ENCODE peak calls at places on chromosome 11, in ten cellular contexts. N, Y, I, Q, W, T, S, G, O and L are unnamed samples.

GRCh38 chr11:30855383-30856006 is 269.3 kb upstream of the MPPED2 start:
- DNase-seq in Y (peak; percentile 2), S (peak; percentile 50), O (no peak), T (peak; percentile 3), N (no peak), W (peak; percentile 46), G (no peak), Q (no peak), I (peak; percentile 1), L (no peak)

GRCh38 chr11:16356057-16356750 is at the start of gene SOX6:
- DNase-seq in T (no peak), I (no peak), G (no peak), N (peak; percentile 11), O (peak; percentile 27), S (no peak), Q (no peak), Y (no peak), W (peak; percentile 18), L (no peak)

GRCh38 chr11:19984048-19984742 is 176.1 kb downstream of the DBX1 start:
- DNase-seq in G (no peak), W (no peak), O (no peak), I (no peak), N (no peak), S (no peak), Q (no peak), Y (no peak), T (no peak), L (no peak)

GRCh38 chr11:66835762-66836405 is 7.4 kb upstream of the RCE1 start:
- DNase-seq in T (no peak), Q (no peak), N (no peak), S (peak; percentile 72), W (peak; percentile 85), I (no peak), G (no peak), O (no peak), Y (peak; percentile 80), L (no peak)

GRCh38 chr11:66978229-66978628 is 3.1 kb downstream of the C11orf86 start:
- DNase-seq in W (no peak), O (no peak), G (no peak), T (no peak), Y (no peak), I (no peak), N (no peak), S (no peak), Q (no peak), L (no peak)

GRCh38 chr11:69576069-69576782 is 64.7 kb upstream of the CCND1 start:
- DNase-seq in T (peak; percentile 85), N (no peak), Q (no peak), Y (no peak), S (no peak), W (no peak), I (no peak), O (no peak), G (no peak), L (no peak)

GRCh38 chr11:47056261-47056915 is 119.8 kb downstream of the CSTPP1 start:
- DNase-seq in G (no peak), O (no peak), W (peak; percentile 87), Q (no peak), T (peak; percentile 8), Y (peak; percentile 71), S (peak; percentile 93), I (no peak), N (no peak), L (no peak)

GRCh38 chr11:86594746-86595145 is 77.7 kb downstream of the ME3 start:
- DNase-seq in G (no peak), O (peak; percentile 20), N (no peak), I (no peak), S (no peak), Q (no peak), T (no peak), Y (peak; percentile 53), W (no peak), L (no peak)

GRCh38 chr11:27209562-27210005 is 153.4 kb downstream of the CCDC34 start:
- DNase-seq in S (peak; percentile 84), I (peak; percentile 69), G (no peak), T (peak; percentile 94), O (no peak), N (no peak), Y (peak; percentile 97), Q (no peak), W (peak; percentile 87), L (no peak)

GRCh38 chr11:78251083-78251699 is 62.5 kb downstream of the USP35 start:
- DNase-seq in Y (peak; percentile 42), S (peak; percentile 54), Q (no peak), T (no peak), I (no peak), O (no peak), G (no peak), N (no peak), W (peak; percentile 37), L (no peak)

GRCh38 chr11:13538044-13538443 is 42.2 kb upstream of the PTH start:
- DNase-seq in Y (no peak), T (no peak), O (no peak), N (no peak), I (no peak), W (no peak), G (no peak), Q (no peak), S (no peak), L (no peak)

GRCh38 chr11:25547293-25547692 is 784.6 kb upstream of the ANO3 start:
- DNase-seq in W (no peak), O (no peak), S (no peak), N (no peak), Q (no peak), T (no peak), I (no peak), Y (no peak), G (no peak), L (no peak)
- TF ChIP-seq CTCF in W (no peak), O (no peak), S (no peak), N (no peak), Q (no peak), T (no peak), I (no peak), Y (no peak), G (no peak), L (no peak)

DNA sequence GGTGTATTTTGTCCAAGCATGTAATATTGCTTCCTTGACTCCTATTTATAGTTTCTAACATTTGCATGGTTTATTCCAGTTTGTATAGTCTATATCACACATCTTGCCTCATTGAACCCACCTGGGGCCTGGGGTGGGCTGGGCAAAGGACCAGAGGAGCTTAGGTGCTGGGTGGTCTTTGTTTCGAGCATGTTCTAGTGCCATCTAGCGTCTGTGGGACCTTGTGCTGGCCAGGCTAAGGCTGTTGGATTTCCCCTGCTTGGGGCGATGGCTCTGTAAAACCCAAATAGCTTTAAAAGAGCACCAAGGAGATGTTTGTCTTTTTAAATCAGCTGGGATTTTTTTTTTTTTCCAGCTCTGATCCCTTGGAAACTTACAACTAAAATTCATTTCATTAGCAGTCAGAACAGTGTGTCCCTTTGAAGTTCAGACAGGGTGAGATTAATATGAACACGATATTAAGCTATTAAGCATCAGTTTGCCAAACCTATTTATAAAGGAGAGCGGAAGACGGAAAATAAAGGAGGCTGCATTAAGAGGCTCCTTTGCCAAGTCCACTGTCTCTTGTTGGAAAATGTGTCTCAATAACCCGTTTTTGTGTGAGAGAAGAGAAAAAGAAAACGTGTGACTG is 157.4 kb downstream of the COMMD9 start:
- DNase-seq in Q (peak; percentile 58), I (no peak), G (no peak), T (peak; percentile 44), W (peak; percentile 76), S (peak; percentile 77), N (peak; percentile 23), Y (peak; percentile 67), O (peak; percentile 83), L (peak; percentile 65)
- TF ChIP-seq CTCF in Q (peak; percentile 75), I (peak; percentile 87), G (peak; percentile 36), T (peak; percentile 67), W (peak; percentile 87), S (peak; percentile 94), N (peak; percentile 64), Y (peak; percentile 72), O (peak; percentile 93), L (peak; percentile 75)

GRCh38 chr11:11036185-11037161 is 178.6 kb upstream of the ZBED5 start:
- DNase-seq in I (peak; percentile 45), N (no peak), G (no peak), O (peak; percentile 94), W (peak; percentile 74), Q (peak; percentile 66), Y (peak; percentile 70), S (peak; percentile 85), T (peak; percentile 63), L (no peak)

GRCh38 chr11:11038339-11039248 is 180.7 kb upstream of the ZBED5 start:
- DNase-seq in T (no peak), G (no peak), S (no peak), O (no peak), I (no peak), W (no peak), Q (no peak), Y (no peak), N (peak; percentile 23), L (no peak)

GRCh38 chr11:11039249-11039965 is 181.6 kb upstream of the ZBED5 start:
- DNase-seq in W (peak; percentile 28), G (no peak), I (no peak), Q (no peak), T (no peak), S (no peak), N (no peak), O (no peak), Y (no peak), L (no peak)

GRCh38 chr11:11035331-11035730 is 177.5 kb upstream of the ZBED5 start:
- DNase-seq in G (no peak), Y (no peak), W (no peak), O (peak; percentile 7), Q (no peak), N (no peak), I (no peak), S (peak; percentile 61), T (no peak), L (no peak)

GRCh38 chr11:11037162-11037732 is 179.4 kb upstream of the ZBED5 start:
- DNase-seq in N (no peak), Y (no peak), S (no peak), G (no peak), T (no peak), Q (no peak), O (no peak), W (no peak), I (no peak), L (no peak)
- TF ChIP-seq CTCF in N (no peak), Y (no peak), S (no peak), G (no peak), T (no peak), Q (no peak), O (no peak), W (no peak), I (peak; percentile 71), L (no peak)

GRCh38 chr11:133618500-133618899 is 86.2 kb upstream of the OPCML start:
- DNase-seq in N (no peak), I (no peak), S (no peak), O (peak; percentile 60), G (no peak), Y (no peak), T (no peak), W (no peak), Q (no peak), L (no peak)

GRCh38 chr11:133619397-133619796 is 87.1 kb upstream of the OPCML start:
- DNase-seq in T (no peak), Q (no peak), W (no peak), I (no peak), Y (no peak), O (peak; percentile 53), N (no peak), G (no peak), S (no peak), L (peak; percentile 53)

DNA sequence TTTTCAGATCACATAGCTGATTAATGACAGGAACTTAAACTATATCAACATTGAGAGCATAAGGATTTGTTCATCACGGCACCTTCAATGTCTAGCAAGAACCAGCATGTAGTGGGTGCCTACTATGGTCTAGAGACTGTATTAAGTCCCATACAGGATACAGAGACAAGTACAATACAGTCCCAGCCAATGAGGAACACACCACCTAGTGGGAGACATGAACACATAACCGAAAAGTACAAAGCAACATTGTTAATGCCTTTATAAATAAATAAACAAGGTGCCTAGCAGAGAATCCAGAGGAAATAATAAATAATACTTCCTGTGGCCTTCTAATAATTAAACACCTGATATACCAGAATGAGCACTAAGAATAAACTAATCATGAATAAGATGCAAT is 87.7 kb upstream of the OPCML start:
- DNase-seq in N (no peak), O (peak; percentile 29), Q (no peak), W (no peak), I (no peak), Y (no peak), G (no peak), T (peak; percentile 33), S (no peak), L (no peak)
- TF ChIP-seq CTCF in N (peak; percentile 30), O (peak; percentile 62), Q (no peak), W (no peak), I (peak; percentile 27), Y (no peak), G (no peak), T (peak; percentile 27), S (no peak), L (peak; percentile 26)